ENCODE peak calls at places on chromosomes 1 and 21, in nine cellular contexts. U, D, H, S, N, X, R, P and A are unnamed samples.

GRCh38 chr21:39696620-39697019 is 48.4 kb upstream of the IGSF5 start:
- DNase-seq in X (no peak), P (no peak), S (no peak), R (no peak), H (no peak), D (peak; percentile 54), U (no peak), N (no peak), A (peak; percentile 21)

GRCh38 chr21:42040411-42041180 is 30.4 kb upstream of the ZBTB21 start:
- DNase-seq in R (no peak), H (no peak), N (peak; percentile 99), X (peak; percentile 97), S (peak; percentile 99), U (no peak), D (peak; percentile 99), P (peak; percentile 99), A (peak; percentile 99)

GRCh38 chr21:45125347-45125746 is 51.0 kb downstream of the ADARB1 start:
- DNase-seq in N (no peak), H (no peak), D (no peak), S (no peak), X (no peak), U (no peak), P (no peak), R (no peak), A (no peak)

GRCh38 chr1:7408771-7409150 is 362.3 kb upstream of the VAMP3 start:
- DNase-seq in X (no peak), U (no peak), N (no peak), H (peak; percentile 53), R (no peak), S (no peak), D (no peak), P (no peak), A (no peak)

GRCh38 chr1:227895828-227896685 is 51.7 kb downstream of the WNT9A start:
- DNase-seq in P (no peak), S (no peak), R (no peak), D (no peak), N (no peak), H (peak; percentile 78), U (no peak), X (no peak), A (no peak)

GRCh38 chr1:160340866-160341265 is 2.2 kb downstream of the COPA start:
- DNase-seq in X (no peak), H (no peak), R (no peak), U (no peak), S (no peak), N (no peak), D (no peak), P (no peak), A (no peak)

GRCh38 chr1:210125143-210125542 is 107.5 kb upstream of the SERTAD4 start:
- DNase-seq in S (no peak), X (no peak), R (no peak), H (no peak), D (no peak), N (peak; percentile 74), U (no peak), P (peak; percentile 40), A (no peak)

GRCh38 chr1:25442178-25442577 is 11.5 kb downstream of the MACO1 start:
- DNase-seq in P (peak; percentile 17), U (peak; percentile 53), S (peak; percentile 37), X (no peak), H (no peak), N (no peak), D (peak; percentile 30), R (no peak), A (peak; percentile 53)

GRCh38 chr1:229156819-229157218 is 114.1 kb upstream of the RAB4A start:
- DNase-seq in R (no peak), S (peak; percentile 49), X (peak; percentile 42), H (no peak), D (peak; percentile 25), N (no peak), P (no peak), U (no peak), A (no peak)

GRCh38 chr1:69976896-69977295 is 228.5 kb downstream of the LRRC40 start:
- DNase-seq in R (no peak), D (peak; percentile 61), P (peak; percentile 51), U (peak; percentile 4), N (peak; percentile 32), S (no peak), X (peak; percentile 21), H (no peak), A (peak; percentile 13)

GRCh38 chr1:151711044-151711800 is 5.4 kb downstream of the CELF3 start:
- DNase-seq in P (no peak), X (no peak), N (no peak), H (peak; percentile 60), S (no peak), R (no peak), D (no peak), U (no peak), A (no peak)

GRCh38 chr1:169346036-169346589 is 21.5 kb downstream of the NME7 start:
- DNase-seq in S (no peak), R (no peak), P (no peak), H (no peak), U (no peak), X (no peak), D (no peak), N (no peak), A (no peak)

GRCh38 chr1:33726274-33726804 is 137.5 kb upstream of the HMGB4 start:
- DNase-seq in N (no peak), H (no peak), X (no peak), U (no peak), P (no peak), D (no peak), S (no peak), R (no peak), A (no peak)

GRCh38 chr1:156069490-156070455 is 8.8 kb downstream of the RAB25 start:
- DNase-seq in X (no peak), U (no peak), S (no peak), H (no peak), R (no peak), P (no peak), D (no peak), N (no peak), A (no peak)

GRCh38 chr1:204445860-204446412 is 34.3 kb upstream of the PPP1R15B start:
- DNase-seq in R (no peak), D (peak; percentile 40), H (no peak), N (no peak), P (no peak), S (peak; percentile 55), U (no peak), X (peak; percentile 63), A (no peak)

GRCh38 chr1:206467915-206468314 is 2.4 kb upstream of the IKBKE start:
- DNase-seq in H (no peak), P (peak; percentile 24), D (peak; percentile 59), S (no peak), R (peak; percentile 92), U (no peak), N (no peak), X (peak; percentile 48), A (no peak)

GRCh38 chr21:15850645-15851044 is 120.9 kb downstream of the USP25 start:
- DNase-seq in D (peak; percentile 63), P (peak; percentile 76), R (no peak), U (peak; percentile 68), S (peak; percentile 78), N (no peak), H (no peak), X (peak; percentile 26), A (peak; percentile 65)

GRCh38 chr1:15501208-15502032 is 22.6 kb downstream of the CASP9 start:
- DNase-seq in R (no peak), N (no peak), U (no peak), P (peak; percentile 40), H (peak; percentile 80), D (peak; percentile 65), X (peak; percentile 83), S (peak; percentile 71), A (peak; percentile 44)

GRCh38 chr1:205344010-205344808 is 12.5 kb downstream of the KLHDC8A start:
- DNase-seq in U (no peak), S (no peak), H (no peak), P (no peak), R (no peak), X (peak; percentile 33), D (no peak), N (no peak), A (no peak)

GRCh38 chr1:71944006-71944405 is 338.3 kb downstream of the NEGR1 start:
- DNase-seq in S (no peak), X (no peak), N (no peak), H (no peak), R (peak; percentile 76), P (no peak), D (no peak), U (no peak), A (no peak)

GRCh38 chr21:23579573-23579972 is 2027.7 kb downstream of the MRPL39 start:
- DNase-seq in S (no peak), D (no peak), H (no peak), N (no peak), P (no peak), X (no peak), U (no peak), R (no peak), A (no peak)

GRCh38 chr1:163315773-163316374 is 5.9 kb upstream of the NUF2 start:
- DNase-seq in P (peak; percentile 49), S (peak; percentile 68), X (peak; percentile 16), N (no peak), H (no peak), D (peak; percentile 73), U (no peak), R (no peak), A (peak; percentile 65)

GRCh38 chr1:45929257-45929687 is 125.9 kb downstream of the MAST2 start:
- DNase-seq in D (peak; percentile 93), S (peak; percentile 87), H (no peak), U (peak; percentile 13), P (peak; percentile 74), N (no peak), X (peak; percentile 75), R (peak; percentile 15), A (peak; percentile 94)

GRCh38 chr1:12151465-12151864 is 15.3 kb upstream of the TNFRSF1B start:
- DNase-seq in D (no peak), N (no peak), U (no peak), H (no peak), S (no peak), R (no peak), X (no peak), P (no peak), A (no peak)

GRCh38 chr1:151314137-151314875 is 12.9 kb downstream of the PI4KB start:
- DNase-seq in X (peak; percentile 92), U (peak; percentile 63), H (peak; percentile 84), S (peak; percentile 81), P (peak; percentile 74), N (peak; percentile 63), D (peak; percentile 77), R (no peak), A (peak; percentile 86)

GRCh38 chr1:166910396-166910994 is 34.4 kb upstream of the TADA1 start:
- DNase-seq in R (peak; percentile 55), S (peak; percentile 97), P (peak; percentile 74), D (peak; percentile 97), X (peak; percentile 51), N (peak; percentile 67), U (peak; percentile 56), H (no peak), A (peak; percentile 91)

GRCh38 chr1:161342186-161342585 is 25.5 kb downstream of the CFAP126 start:
- DNase-seq in P (no peak), H (no peak), S (no peak), D (no peak), U (no peak), N (no peak), R (no peak), X (no peak), A (no peak)

GRCh38 chr1:246679211-246680177 is 44.7 kb upstream of the SCCPDH start:
- DNase-seq in P (no peak), H (no peak), X (peak; percentile 60), D (no peak), U (no peak), R (no peak), N (no peak), S (no peak), A (no peak)

GRCh38 chr1:248740876-248741275 is 14.7 kb downstream of the LYPD8 start:
- DNase-seq in N (no peak), U (no peak), D (no peak), S (no peak), X (no peak), P (no peak), R (no peak), H (no peak), A (no peak)

GRCh38 chr1:30511563-30512252 is 211.7 kb downstream of the MATN1 start:
- DNase-seq in R (no peak), P (no peak), X (peak; percentile 80), N (no peak), U (no peak), S (peak; percentile 60), H (peak; percentile 49), D (peak; percentile 28), A (peak; percentile 21)

GRCh38 chr1:41547336-41547735 is 62.9 kb upstream of the EDN2 start:
- DNase-seq in N (no peak), P (no peak), X (no peak), S (no peak), D (no peak), R (no peak), H (no peak), U (no peak), A (no peak)